ENCODE peak calls at places on chromosomes 16 and 17, in seven cellular contexts. V, O, U, H, D, C and M are unnamed samples.

GRCh38 chr16:89562027-89562599 is 1.6 kb downstream of the RPL13 start:
- DNase-seq in V (no peak), O (no peak), U (no peak), H (no peak), D (peak; percentile 58), C (no peak), M (peak; percentile 84)

GRCh38 chr17:81976332-81977210 is 858 bp upstream of the ASPSCR1 start:
- DNase-seq in V (no peak), O (peak; percentile 62), U (no peak), H (no peak), D (peak; percentile 65), C (no peak), M (peak; percentile 53)

GRCh38 chr16:50326835-50327465 is 41.8 kb downstream of the BRD7 start:
- DNase-seq in V (peak; percentile 31), O (peak; percentile 58), U (no peak), H (no peak), D (peak; percentile 72), C (peak; percentile 25), M (no peak)

GRCh38 chr17:79473111-79473835 is 137.6 kb downstream of the RBFOX3 start:
- DNase-seq in V (no peak), O (no peak), U (peak; percentile 39), H (no peak), D (peak; percentile 76), C (no peak), M (no peak)

GRCh38 chr16:75567911-75568310 is 1.7 kb downstream of the GABARAPL2 start:
- DNase-seq in V (no peak), O (no peak), U (no peak), H (no peak), D (no peak), C (no peak), M (no peak)

GRCh38 chr17:82559779-82560642 is 40.5 kb downstream of the FOXK2 start:
- DNase-seq in V (no peak), O (no peak), U (no peak), H (no peak), D (no peak), C (no peak), M (no peak)

GRCh38 chr16:62755938-62756337 is 719.7 kb upstream of the CDH8 start:
- DNase-seq in V (no peak), O (no peak), U (no peak), H (no peak), D (no peak), C (no peak), M (no peak)

GRCh38 chr17:31394544-31394943 is 3.1 kb downstream of the RAB11FIP4 start:
- DNase-seq in V (no peak), O (peak; percentile 88), U (peak; percentile 56), H (no peak), D (peak; percentile 73), C (no peak), M (peak; percentile 88)

GRCh38 chr17:78120971-78121800 is 7.4 kb downstream of the TMC6 start:
- DNase-seq in V (no peak), O (no peak), U (no peak), H (no peak), D (no peak), C (no peak), M (no peak)

GRCh38 chr17:34059423-34060220 is 195.5 kb upstream of the CCL2 start:
- DNase-seq in V (no peak), O (no peak), U (no peak), H (no peak), D (no peak), C (no peak), M (no peak)

DNA sequence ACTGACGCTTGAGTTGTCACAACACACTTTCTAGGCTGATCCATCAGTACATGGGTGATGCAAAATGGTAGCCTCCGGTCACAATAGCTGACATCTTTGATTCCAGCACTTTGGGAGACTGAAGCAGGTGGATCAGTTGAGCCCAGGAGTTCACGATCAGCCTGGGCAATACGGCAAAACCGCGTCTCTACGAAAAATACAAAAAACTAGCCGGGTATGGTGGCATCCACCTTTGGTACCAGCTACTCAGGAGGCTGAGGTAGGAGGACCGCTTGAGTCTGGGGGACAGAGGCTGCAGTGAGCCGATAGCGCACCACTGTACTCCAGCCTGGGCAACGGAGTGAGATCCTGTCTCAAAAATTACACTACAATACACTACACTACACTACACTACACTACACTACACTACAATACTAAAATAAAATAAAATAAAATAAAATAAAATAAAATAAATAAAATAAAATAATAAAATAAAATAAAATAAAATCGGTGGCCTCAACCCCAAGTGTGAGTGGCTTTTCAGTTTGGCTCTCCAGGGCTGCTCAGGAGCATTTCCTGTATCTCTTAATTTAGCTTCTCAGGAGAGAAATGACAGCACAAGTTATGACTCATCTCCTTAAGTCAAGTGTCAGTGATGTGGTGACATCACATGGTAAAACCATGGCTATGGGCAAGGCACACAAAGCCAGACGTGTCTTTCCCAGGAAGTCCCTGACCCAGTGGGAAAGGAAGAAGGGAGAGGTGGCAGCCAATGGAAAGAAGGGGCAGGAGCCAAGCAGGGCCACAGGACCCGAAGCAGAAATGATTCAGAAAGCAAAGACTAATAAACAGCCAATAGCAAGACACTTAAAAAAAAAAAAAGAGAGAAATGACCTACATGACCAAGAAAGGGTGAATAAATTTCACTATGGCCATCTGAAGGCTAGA is 75.3 kb upstream of the TBC1D3K start:
- DNase-seq in V (peak; percentile 89), O (no peak), U (no peak), H (no peak), D (peak; percentile 58), C (peak; percentile 79), M (peak; percentile 42)
- TF ChIP-seq JUND in V (peak; percentile 66), O (no peak), U (no peak), H (peak; percentile 31), D (peak; percentile 91), C (peak; percentile 73), M (no peak)

GRCh38 chr16:49012961-49013726 is 268.5 kb downstream of the CBLN1 start:
- DNase-seq in V (no peak), O (peak; percentile 37), U (no peak), H (peak; percentile 76), D (no peak), C (no peak), M (no peak)

GRCh38 chr16:49015189-49015540 is 266.5 kb downstream of the CBLN1 start:
- DNase-seq in V (no peak), O (peak; percentile 47), U (no peak), H (no peak), D (no peak), C (no peak), M (no peak)

GRCh38 chr16:49011807-49012345 is 269.8 kb downstream of the CBLN1 start:
- DNase-seq in V (no peak), O (peak; percentile 31), U (no peak), H (no peak), D (no peak), C (no peak), M (no peak)

GRCh38 chr16:49014300-49015188 is 267.1 kb downstream of the CBLN1 start:
- DNase-seq in V (no peak), O (no peak), U (no peak), H (no peak), D (no peak), C (no peak), M (no peak)

GRCh38 chr16:49013727-49014080 is 267.9 kb downstream of the CBLN1 start:
- DNase-seq in V (no peak), O (peak; percentile 16), U (no peak), H (no peak), D (no peak), C (no peak), M (no peak)
- TF ChIP-seq JUND in V (no peak), O (no peak), U (no peak), H (no peak), D (no peak), C (no peak), M (no peak)

DNA sequence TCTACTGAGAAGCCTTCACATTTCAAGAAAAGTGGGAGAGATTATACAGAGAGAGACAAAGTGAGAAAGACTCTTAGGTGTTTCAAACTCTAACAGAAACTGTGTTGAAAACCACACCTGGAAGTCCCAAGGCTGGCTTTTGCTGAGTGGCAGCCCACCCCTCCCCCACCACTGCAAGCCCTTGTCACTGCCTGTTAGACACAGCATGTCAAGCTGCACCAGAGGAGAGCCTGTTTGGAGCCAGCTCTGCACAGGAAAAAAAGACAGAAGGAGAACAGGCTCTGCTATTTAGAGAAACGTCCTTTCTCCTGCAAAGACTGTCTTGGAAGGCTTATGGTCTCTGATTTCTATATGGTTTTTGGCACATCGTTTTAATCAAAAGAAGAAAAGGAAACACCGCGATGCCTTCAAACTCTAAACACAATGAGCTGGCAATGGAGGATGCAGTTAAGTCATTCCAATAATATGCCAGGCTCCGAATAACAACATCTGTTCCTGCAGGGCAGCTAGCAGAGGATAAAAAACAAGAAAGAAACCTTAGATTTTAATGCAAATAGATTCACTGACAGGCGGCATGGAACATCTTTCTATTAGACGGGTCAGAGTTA is 275.5 kb downstream of the MAP2K4 start:
- DNase-seq in V (no peak), O (peak; percentile 48), U (no peak), H (no peak), D (no peak), C (no peak), M (no peak)
- TF ChIP-seq JUND in V (no peak), O (no peak), U (no peak), H (no peak), D (no peak), C (no peak), M (no peak)

DNA sequence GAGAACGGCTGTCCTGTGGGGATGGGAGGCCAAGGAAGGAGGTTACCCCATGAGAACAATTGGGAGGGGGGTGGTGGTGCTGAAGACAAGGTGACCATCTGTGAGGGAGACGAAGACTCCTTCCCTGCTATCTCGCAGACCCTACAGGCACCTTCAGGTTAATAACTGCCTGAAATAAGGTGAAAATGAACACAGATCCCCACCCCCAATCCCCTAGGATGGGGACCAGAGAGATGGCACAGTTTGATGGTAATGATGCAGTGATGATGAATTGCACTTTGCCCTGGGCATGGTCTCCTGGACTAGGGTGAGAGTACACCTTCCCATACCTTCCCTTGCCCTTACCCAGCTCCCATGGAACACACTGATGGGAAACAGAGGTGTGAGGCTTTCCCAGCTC is 1.4 kb upstream of the NAE1 start:
- DNase-seq in V (no peak), O (peak; percentile 35), U (no peak), H (no peak), D (no peak), C (no peak), M (no peak)
- TF ChIP-seq JUND in V (no peak), O (no peak), U (no peak), H (no peak), D (no peak), C (no peak), M (no peak)

DNA sequence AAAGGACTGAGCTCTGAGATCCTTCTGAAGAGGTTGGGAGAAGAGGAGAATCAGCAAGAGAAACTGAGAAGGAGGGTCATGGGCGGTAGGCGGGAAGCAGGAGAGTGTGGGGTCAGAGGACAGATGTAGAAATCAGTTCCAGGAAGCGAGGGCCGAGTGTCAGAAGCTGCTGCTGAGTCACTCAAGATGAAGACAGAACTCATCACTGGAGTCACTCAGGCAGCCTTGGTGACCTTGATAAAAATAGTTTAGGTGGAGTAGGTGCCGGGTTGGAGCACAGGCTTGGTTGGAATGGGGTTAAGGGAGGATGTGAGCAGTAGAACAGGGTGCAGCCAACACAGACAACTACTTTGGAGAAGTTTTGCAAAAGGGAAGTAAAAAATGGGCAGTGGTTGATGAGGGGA is 6.1 kb upstream of the ITGAM start:
- DNase-seq in V (no peak), O (no peak), U (peak; percentile 23), H (no peak), D (peak; percentile 95), C (no peak), M (no peak)
- TF ChIP-seq JUND in V (no peak), O (no peak), U (no peak), H (no peak), D (peak; percentile 89), C (no peak), M (no peak)